ENCODE peak calls at places on chromosomes 16 and 17, in six cellular contexts. One of them, this sample, is unnamed.

GRCh38 chr17:1275962-1276736 is 3.3 kb upstream of the TRARG1 start:
- DNase-seq in thoracic aorta: no peak
- DNase-seq in OCI-LY7: peak; percentile 69
- DNase-seq in CD8-positive, alpha-beta memory T cell: peak; percentile 69
- DNase-seq in left lung: peak; percentile 52
- DNase-seq in Karpas-422: peak; percentile 88
- DNase-seq in this sample: peak; percentile 79

GRCh38 chr16:51276335-51276734 is 125.3 kb upstream of the SALL1 start:
- DNase-seq in Karpas-422: no peak
- DNase-seq in OCI-LY7: no peak
- DNase-seq in thoracic aorta: no peak
- DNase-seq in left lung: no peak
- DNase-seq in CD8-positive, alpha-beta memory T cell: no peak
- DNase-seq in this sample: no peak

GRCh38 chr16:27436065-27436464 is 34.1 kb downstream of the IL21R start:
- DNase-seq in thoracic aorta: no peak
- DNase-seq in OCI-LY7: no peak
- DNase-seq in CD8-positive, alpha-beta memory T cell: no peak
- DNase-seq in left lung: peak; percentile 15
- DNase-seq in Karpas-422: no peak
- DNase-seq in this sample: no peak

GRCh38 chr17:47663997-47664941 is 14.6 kb downstream of the KPNB1 start:
- DNase-seq in left lung: no peak
- DNase-seq in CD8-positive, alpha-beta memory T cell: peak; percentile 51
- DNase-seq in OCI-LY7: peak; percentile 77
- DNase-seq in Karpas-422: peak; percentile 86
- DNase-seq in thoracic aorta: no peak
- DNase-seq in this sample: peak; percentile 65

GRCh38 chr16:4506450-4506849 is 30.3 kb downstream of the HMOX2 start:
- DNase-seq in Karpas-422: peak; percentile 86
- DNase-seq in OCI-LY7: peak; percentile 83
- DNase-seq in thoracic aorta: no peak
- DNase-seq in left lung: no peak
- DNase-seq in CD8-positive, alpha-beta memory T cell: peak; percentile 43
- DNase-seq in this sample: peak; percentile 65

GRCh38 chr17:73304971-73305786 is 6.6 kb downstream of the CDC42EP4 start:
- DNase-seq in left lung: peak; percentile 54
- DNase-seq in thoracic aorta: peak; percentile 72
- DNase-seq in OCI-LY7: no peak
- DNase-seq in CD8-positive, alpha-beta memory T cell: no peak
- DNase-seq in Karpas-422: no peak
- DNase-seq in this sample: no peak

GRCh38 chr16:85912271-85912974 is 13.5 kb downstream of the IRF8 start:
- DNase-seq in Karpas-422: no peak
- DNase-seq in thoracic aorta: no peak
- DNase-seq in left lung: no peak
- DNase-seq in CD8-positive, alpha-beta memory T cell: no peak
- DNase-seq in OCI-LY7: no peak
- DNase-seq in this sample: no peak

GRCh38 chr16:64914-65255 is 7.5 kb downstream of the RHBDF1 start:
- DNase-seq in Karpas-422: no peak
- DNase-seq in CD8-positive, alpha-beta memory T cell: no peak
- DNase-seq in OCI-LY7: no peak
- DNase-seq in thoracic aorta: no peak
- DNase-seq in left lung: no peak
- DNase-seq in this sample: no peak

GRCh38 chr16:75263963-75264445 is 12.6 kb upstream of the BCAR1 start:
- DNase-seq in Karpas-422: no peak
- DNase-seq in left lung: no peak
- DNase-seq in thoracic aorta: no peak
- DNase-seq in CD8-positive, alpha-beta memory T cell: no peak
- DNase-seq in OCI-LY7: no peak
- DNase-seq in this sample: no peak

DNA sequence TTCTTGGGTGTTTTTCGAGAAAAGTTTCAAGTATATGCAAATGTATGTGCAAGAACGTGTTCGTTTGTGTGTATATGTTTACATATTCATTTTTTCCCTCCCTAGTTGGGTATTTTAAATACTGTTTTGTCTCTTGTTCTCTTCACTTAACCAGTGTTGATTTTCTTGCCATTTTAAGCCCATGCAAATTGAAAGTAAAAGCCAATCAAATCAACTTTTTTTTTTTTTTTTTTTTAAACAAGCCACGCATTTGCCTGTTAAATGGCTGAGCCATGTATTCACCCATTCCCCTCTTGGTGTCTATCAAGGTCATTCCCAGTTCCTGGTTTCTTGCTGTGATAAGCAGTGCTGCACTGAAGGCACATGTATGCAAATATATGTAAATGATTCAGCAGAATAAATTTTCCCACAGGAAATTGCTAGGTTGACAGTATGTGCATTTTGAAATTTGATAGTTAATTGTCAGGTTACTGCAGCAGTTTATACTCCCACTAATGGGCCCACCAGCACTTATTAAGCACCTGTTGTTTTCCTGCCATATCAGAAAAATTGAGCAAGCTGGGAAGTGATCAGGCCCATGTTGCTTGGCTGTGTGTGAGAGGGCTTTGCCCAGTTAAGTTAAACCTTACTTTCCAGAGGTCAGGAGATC is 12.3 kb downstream of the ABCC1 start:
- DNase-seq in thoracic aorta: no peak
- DNase-seq in left lung: no peak
- DNase-seq in CD8-positive, alpha-beta memory T cell: no peak
- DNase-seq in OCI-LY7: no peak
- DNase-seq in Karpas-422: no peak
- DNase-seq in this sample: no peak
- H3K27ac ChIP-seq in thoracic aorta: no peak overlapping the region
- H3K27ac ChIP-seq in left lung: peak overlapping the region; percentile 21
- H3K27ac ChIP-seq in CD8-positive, alpha-beta memory T cell: peak overlapping the region; percentile 71
- H3K27ac ChIP-seq in OCI-LY7: peak overlapping the region; percentile 37
- H3K27ac ChIP-seq in Karpas-422: no peak overlapping the region
- H3K27ac ChIP-seq in this sample: peak overlapping the region; percentile 91

GRCh38 chr17:7987112-7987893 is 15.1 kb upstream of the GUCY2D start:
- DNase-seq in thoracic aorta: no peak
- DNase-seq in left lung: no peak
- DNase-seq in CD8-positive, alpha-beta memory T cell: no peak
- DNase-seq in OCI-LY7: no peak
- DNase-seq in Karpas-422: no peak
- DNase-seq in this sample: no peak
- H3K4me1 ChIP-seq in thoracic aorta: peaks cover 10% of the 10 kb centered on the region
- H3K4me1 ChIP-seq in left lung: no peaks in the 10 kb centered on the region
- H3K4me1 ChIP-seq in CD8-positive, alpha-beta memory T cell: peaks cover 14% of the 10 kb centered on the region
- H3K4me1 ChIP-seq in OCI-LY7: peaks cover 13% of the 10 kb centered on the region
- H3K4me1 ChIP-seq in Karpas-422: peaks cover 14% of the 10 kb centered on the region
- H3K4me1 ChIP-seq in this sample: peaks cover 13% of the 10 kb centered on the region

GRCh38 chr16:62965831-62966230 is 929.6 kb upstream of the CDH8 start:
- DNase-seq in CD8-positive, alpha-beta memory T cell: no peak
- DNase-seq in left lung: no peak
- DNase-seq in Karpas-422: no peak
- DNase-seq in OCI-LY7: no peak
- DNase-seq in thoracic aorta: no peak
- DNase-seq in this sample: no peak

GRCh38 chr16:62966626-62967025 is 930.4 kb upstream of the CDH8 start:
- DNase-seq in CD8-positive, alpha-beta memory T cell: no peak
- DNase-seq in Karpas-422: no peak
- DNase-seq in thoracic aorta: no peak
- DNase-seq in OCI-LY7: no peak
- DNase-seq in left lung: no peak
- DNase-seq in this sample: no peak

GRCh38 chr16:62963846-62964245 is 927.6 kb upstream of the CDH8 start:
- DNase-seq in CD8-positive, alpha-beta memory T cell: no peak
- DNase-seq in Karpas-422: no peak
- DNase-seq in OCI-LY7: no peak
- DNase-seq in thoracic aorta: no peak
- DNase-seq in left lung: no peak
- DNase-seq in this sample: no peak

DNA sequence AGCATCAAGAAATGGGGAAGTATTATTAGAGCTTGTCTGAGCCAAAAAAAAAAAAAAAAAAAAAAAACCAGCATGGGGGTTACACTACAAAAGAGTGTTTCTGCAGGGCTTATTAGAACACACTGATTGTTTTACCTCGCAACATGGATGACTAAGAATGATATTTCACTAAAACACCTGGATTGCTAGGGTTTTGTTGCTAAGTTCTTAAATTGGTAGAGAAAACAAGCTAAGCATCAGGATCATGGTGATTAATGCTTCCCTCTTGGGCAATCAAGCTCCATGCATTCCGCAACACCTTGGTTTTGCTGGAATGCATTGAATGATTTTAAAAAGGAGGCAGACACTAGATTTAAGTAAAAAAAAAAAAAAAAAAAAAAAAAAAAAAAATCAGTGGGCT is 931.4 kb upstream of the CDH8 start:
- DNase-seq in Karpas-422: no peak
- DNase-seq in left lung: no peak
- DNase-seq in OCI-LY7: no peak
- DNase-seq in CD8-positive, alpha-beta memory T cell: no peak
- DNase-seq in thoracic aorta: no peak
- DNase-seq in this sample: no peak
- H3K9me3 ChIP-seq in Karpas-422: no peaks in the 10 kb centered on the region
- H3K9me3 ChIP-seq in left lung: no peaks in the 10 kb centered on the region
- H3K9me3 ChIP-seq in OCI-LY7: no peaks in the 10 kb centered on the region
- H3K9me3 ChIP-seq in CD8-positive, alpha-beta memory T cell: no peaks in the 10 kb centered on the region
- H3K9me3 ChIP-seq in thoracic aorta: no peaks in the 10 kb centered on the region
- H3K9me3 ChIP-seq in this sample: no peaks in the 10 kb centered on the region

GRCh38 chr17:45087496-45087975 is 26.4 kb downstream of the NMT1 start:
- DNase-seq in Karpas-422: no peak
- DNase-seq in left lung: no peak
- DNase-seq in OCI-LY7: no peak
- DNase-seq in thoracic aorta: no peak
- DNase-seq in CD8-positive, alpha-beta memory T cell: no peak
- DNase-seq in this sample: no peak
- H3K27ac ChIP-seq in Karpas-422: no peak overlapping the region
- H3K27ac ChIP-seq in left lung: no peak overlapping the region
- H3K27ac ChIP-seq in OCI-LY7: no peak overlapping the region
- H3K27ac ChIP-seq in thoracic aorta: peak overlapping the region; percentile 91
- H3K27ac ChIP-seq in CD8-positive, alpha-beta memory T cell: no peak overlapping the region
- H3K27ac ChIP-seq in this sample: no peak overlapping the region

GRCh38 chr17:79127534-79128135 is 53.0 kb downstream of the ENGASE start:
- DNase-seq in OCI-LY7: no peak
- DNase-seq in CD8-positive, alpha-beta memory T cell: no peak
- DNase-seq in thoracic aorta: no peak
- DNase-seq in left lung: no peak
- DNase-seq in Karpas-422: no peak
- DNase-seq in this sample: no peak
- H3K4me1 ChIP-seq in OCI-LY7: no peaks in the 10 kb centered on the region
- H3K4me1 ChIP-seq in CD8-positive, alpha-beta memory T cell: no peaks in the 10 kb centered on the region
- H3K4me1 ChIP-seq in thoracic aorta: no peaks in the 10 kb centered on the region
- H3K4me1 ChIP-seq in left lung: no peaks in the 10 kb centered on the region
- H3K4me1 ChIP-seq in Karpas-422: no peaks in the 10 kb centered on the region
- H3K4me1 ChIP-seq in this sample: no peaks in the 10 kb centered on the region

DNA sequence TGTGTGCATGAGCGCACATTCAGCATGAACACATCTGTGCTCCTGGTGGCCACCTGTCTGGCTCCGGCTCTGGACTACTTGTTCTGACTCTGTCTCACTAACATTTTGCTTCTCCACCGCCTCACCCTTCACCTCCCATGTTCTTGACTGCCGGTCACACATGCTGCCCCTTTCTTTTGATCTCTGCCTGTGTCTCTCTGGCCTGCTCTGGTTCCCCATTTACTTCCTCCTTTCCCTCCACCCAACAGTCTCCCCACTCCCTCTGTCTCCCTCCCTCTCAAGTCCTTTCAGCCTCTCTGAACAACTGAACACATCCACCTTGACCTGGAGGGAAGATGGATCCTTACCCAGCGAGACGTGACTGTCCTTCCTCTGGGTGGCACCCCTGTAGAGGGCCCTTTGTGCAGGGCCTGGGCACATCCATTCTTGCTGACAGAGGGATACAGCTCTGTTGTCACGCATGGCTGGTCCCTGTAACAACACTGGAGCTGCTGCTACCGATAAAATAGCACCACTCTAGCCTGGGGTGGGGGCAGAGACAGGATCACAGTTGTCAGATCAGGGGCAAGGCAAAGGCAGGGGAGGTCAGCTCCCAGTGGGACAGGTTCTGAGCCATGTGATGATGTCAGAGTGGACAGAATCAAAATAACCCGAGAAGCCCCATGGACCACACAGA is 11.0 kb downstream of the ZSCAN32 start:
- DNase-seq in thoracic aorta: no peak
- DNase-seq in OCI-LY7: peak; percentile 27
- DNase-seq in Karpas-422: no peak
- DNase-seq in left lung: no peak
- DNase-seq in CD8-positive, alpha-beta memory T cell: no peak
- DNase-seq in this sample: no peak
- H3K9me3 ChIP-seq in thoracic aorta: peaks cover 74% of the 10 kb centered on the region
- H3K9me3 ChIP-seq in OCI-LY7: no peaks in the 10 kb centered on the region
- H3K9me3 ChIP-seq in Karpas-422: peaks cover 15% of the 10 kb centered on the region
- H3K9me3 ChIP-seq in left lung: peaks cover 87% of the 10 kb centered on the region
- H3K9me3 ChIP-seq in CD8-positive, alpha-beta memory T cell: peaks cover 19% of the 10 kb centered on the region
- H3K9me3 ChIP-seq in this sample: peaks cover 17% of the 10 kb centered on the region